ENCODE peak calls at places on chromosome 4, in five cellular contexts. Y is brain microvascular endothelial cell, Q is AG09319, W is mucosa of descending colon, X is heart left ventricle. D is an unnamed sample.

GRCh38 chr4:12472082-12472481 is 1012.1 kb downstream of the RAB28 start:
- DNase-seq in X (no peak), Y (no peak), W (no peak), Q (no peak), D (no peak)

GRCh38 chr4:112938461-112939058 is 110.9 kb upstream of the ANK2 start:
- DNase-seq in X (no peak), W (no peak), Q (peak; percentile 22), Y (peak; percentile 10), D (peak; percentile 59)

GRCh38 chr4:1215347-1216075 is 33.4 kb downstream of the CTBP1 start:
- DNase-seq in Q (no peak), Y (no peak), W (peak; percentile 73), X (no peak), D (no peak)

GRCh38 chr4:5758741-5759140 is 47.7 kb downstream of the EVC start:
- DNase-seq in W (no peak), Q (peak; percentile 83), Y (peak; percentile 97), X (no peak), D (peak; percentile 97)

GRCh38 chr4:180751009-180751408 is 1492.2 kb upstream of the TENM3 start:
- DNase-seq in Q (no peak), X (no peak), Y (peak; percentile 28), W (no peak), D (no peak)

GRCh38 chr4:159048166-159048886 is 54.6 kb upstream of the RAPGEF2 start:
- DNase-seq in Q (peak; percentile 38), W (peak; percentile 70), X (peak; percentile 74), Y (peak; percentile 86), D (peak; percentile 26)

GRCh38 chr4:41132055-41132683 is 82.2 kb downstream of the APBB2 start:
- DNase-seq in W (no peak), Y (no peak), Q (no peak), X (no peak), D (no peak)

GRCh38 chr4:96145671-96146070 is 305.8 kb downstream of the PDHA2 start:
- DNase-seq in Y (peak; percentile 7), X (no peak), W (no peak), Q (no peak), D (no peak)

GRCh38 chr4:118732591-118733330 is 47.6 kb downstream of the METTL14 start:
- DNase-seq in Q (peak; percentile 16), X (no peak), W (no peak), Y (peak; percentile 41), D (peak; percentile 72)

GRCh38 chr4:123350191-123350544 is 46.4 kb upstream of the SPRY1 start:
- DNase-seq in Y (no peak), W (no peak), X (no peak), Q (no peak), D (no peak)

GRCh38 chr4:151624606-151625565 is 135.9 kb downstream of the GATB start:
- DNase-seq in X (no peak), W (no peak), Q (no peak), Y (no peak), D (peak; percentile 18)

GRCh38 chr4:80011636-80012236 is 61.3 kb downstream of the ANTXR2 start:
- DNase-seq in Y (peak; percentile 81), W (no peak), Q (peak; percentile 76), X (no peak), D (peak; percentile 87)

GRCh38 chr4:182492456-182492855 is 249.3 kb downstream of the TENM3 start:
- DNase-seq in Q (peak; percentile 8), W (no peak), X (no peak), Y (peak; percentile 51), D (peak; percentile 82)

GRCh38 chr4:60992037-60992436 is 208.1 kb upstream of the ADGRL3 start:
- DNase-seq in Q (no peak), X (no peak), W (no peak), Y (peak; percentile 82), D (no peak)

GRCh38 chr4:118327554-118328241 is 25.1 kb downstream of the PRSS12 start:
- DNase-seq in Y (peak; percentile 12), X (no peak), W (no peak), Q (peak; percentile 72), D (peak; percentile 42)

GRCh38 chr4:153257151-153257620 is 52.9 kb downstream of the TRIM2 start:
- DNase-seq in W (no peak), X (peak; percentile 32), Y (peak; percentile 83), Q (peak; percentile 7), D (peak; percentile 74)

GRCh38 chr4:47662975-47663374 is 174.9 kb downstream of the CORIN start:
- DNase-seq in X (no peak), Q (no peak), W (no peak), Y (peak; percentile 17), D (no peak)
- TF ChIP-seq CTCF in X (no peak), Q (peak; percentile 23), W (no peak), Y (peak; percentile 55), D (peak; percentile 76)

DNA sequence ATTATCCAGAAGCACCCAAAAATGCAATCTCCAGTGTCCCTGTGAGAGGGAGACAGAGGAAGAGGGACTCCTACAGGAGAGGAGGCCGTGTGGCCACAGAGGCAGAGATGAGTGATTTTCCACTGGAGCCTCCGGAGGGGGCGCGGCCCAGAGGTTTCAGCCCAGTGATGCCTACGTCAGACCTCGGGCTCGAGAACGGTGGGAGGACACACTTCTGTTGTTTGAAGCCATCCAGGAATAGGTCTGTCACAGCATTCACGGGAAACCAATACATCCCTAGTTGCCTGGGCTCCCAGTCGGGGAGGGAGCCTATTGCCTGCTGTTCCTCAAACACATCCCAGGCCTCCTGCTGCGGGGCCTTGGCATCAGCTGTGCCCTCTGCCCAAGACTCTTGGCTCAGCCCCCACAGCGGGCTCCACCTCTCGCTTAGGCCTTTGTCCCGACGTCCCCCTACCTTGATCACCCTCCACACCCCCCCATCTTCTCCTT is 39.2 kb upstream of the HMX1 start:
- DNase-seq in Y (no peak), Q (no peak), W (no peak), X (no peak), D (no peak)
- TF ChIP-seq CTCF in Y (no peak), Q (no peak), W (no peak), X (no peak), D (no peak)

GRCh38 chr4:173498023-173498422 is 32.0 kb downstream of the HAND2 start:
- DNase-seq in X (no peak), W (no peak), Q (no peak), Y (no peak), D (no peak)
- TF ChIP-seq CTCF in X (no peak), W (no peak), Q (no peak), Y (no peak), D (no peak)

DNA sequence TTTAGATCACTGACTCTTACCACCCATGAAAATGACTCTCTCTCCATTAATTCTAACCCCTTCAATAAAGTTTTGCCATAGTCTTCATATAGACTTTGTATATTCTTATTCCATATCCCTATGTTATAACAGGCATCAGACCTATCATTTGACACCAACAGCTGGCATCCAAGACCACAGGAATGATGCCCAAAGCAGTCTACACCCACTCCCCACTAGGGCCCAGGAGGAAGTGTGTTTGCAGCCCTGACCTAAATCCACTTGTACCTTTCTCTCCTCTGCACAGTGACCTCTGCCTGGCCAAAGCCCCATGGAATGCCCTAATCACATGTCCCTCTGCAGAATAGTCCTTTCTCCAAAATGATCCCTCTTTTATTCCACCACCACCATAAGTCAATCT is 219.2 kb downstream of the CBR4 start:
- DNase-seq in Y (no peak), X (no peak), Q (no peak), W (no peak), D (no peak)
- TF ChIP-seq CTCF in Y (no peak), X (no peak), Q (no peak), W (no peak), D (no peak)

D was measured in HFFc6.